ENCODE peak calls at places on chromosomes 5 and 9, in four cellular contexts. T is T-cell, W is NCI-H82, I is head of caudate nucleus. L is an unnamed sample.

GRCh38 chr5:122561209-122561608 is 213.7 kb upstream of the SNX2 start:
- DNase-seq in T (no peak), W (peak), I (no peak), L (no peak)

GRCh38 chr5:35815089-35815936 is 41.4 kb upstream of the IL7R start:
- DNase-seq in I (no peak), T (no peak), W (peak), L (no peak)

GRCh38 chr9:113578877-113579269 is 115.3 kb downstream of the RGS3 start:
- DNase-seq in T (peak), I (no peak), W (no peak), L (peak)

GRCh38 chr5:91079037-91079436 is 304.1 kb downstream of the ARRDC3 start:
- DNase-seq in I (no peak), T (no peak), W (no peak), L (no peak)

GRCh38 chr9:91771027-91771426 is 179.0 kb downstream of the ROR2 start:
- DNase-seq in W (peak), I (no peak), T (no peak), L (no peak)

GRCh38 chr9:92740015-92740408 is 24.6 kb downstream of the BICD2 start:
- DNase-seq in T (no peak), I (no peak), W (no peak), L (no peak)

GRCh38 chr5:176798094-176798876 is 12.1 kb upstream of the UNC5A start:
- DNase-seq in T (no peak), W (no peak), I (no peak), L (no peak)

GRCh38 chr5:180799194-180799593 is 3.4 kb downstream of the MGAT1 start:
- DNase-seq in W (peak), T (no peak), I (no peak), L (no peak)

GRCh38 chr5:98631311-98632054 is 142.0 kb upstream of the RGMB start:
- DNase-seq in T (no peak), W (no peak), I (no peak), L (no peak)

GRCh38 chr5:173025651-173026050 is 30.5 kb upstream of the CREBRF start:
- DNase-seq in I (no peak), W (no peak), T (no peak), L (no peak)

GRCh38 chr9:127926961-127927456 is 3.6 kb downstream of the PIP5KL1 start:
- DNase-seq in W (peak), T (no peak), I (no peak), L (no peak)

GRCh38 chr5:115349001-115349817 is 52.8 kb upstream of the CCDC112 start:
- DNase-seq in I (no peak), W (no peak), T (no peak), L (peak)

GRCh38 chr5:65163698-65164097 is 318.0 kb downstream of the ADAMTS6 start:
- DNase-seq in T (no peak), I (no peak), W (no peak), L (no peak)

GRCh38 chr5:150295172-150295611 is 5.6 kb upstream of the CAMK2A start:
- DNase-seq in T (no peak), W (no peak), I (no peak), L (peak)

GRCh38 chr5:40909233-40909632 is at the start of gene C7:
- DNase-seq in T (no peak), I (no peak), W (peak), L (no peak)

GRCh38 chr9:106916491-106917235 is 53.7 kb downstream of the ZNF462 start:
- DNase-seq in T (no peak), I (no peak), W (no peak), L (peak)

GRCh38 chr5:35247645-35248034 is 17.4 kb upstream of the PRLR start:
- DNase-seq in I (no peak), T (no peak), W (no peak), L (no peak)

GRCh38 chr5:60210810-60211209 is 317.3 kb upstream of the PDE4D start:
- DNase-seq in I (no peak), T (no peak), W (no peak), L (no peak)

GRCh38 chr9:126549246-126550006 is 64.3 kb upstream of the LMX1B start:
- DNase-seq in T (no peak), I (no peak), W (peak), L (no peak)

GRCh38 chr5:110094559-110094958 is 404.8 kb downstream of the MAN2A1 start:
- DNase-seq in I (no peak), T (no peak), W (no peak), L (no peak)

GRCh38 chr9:35771943-35772342 is 17.9 kb upstream of the MSMP start:
- DNase-seq in T (no peak), I (no peak), W (no peak), L (peak)

GRCh38 chr5:143182901-143183820 is 220.3 kb downstream of the NR3C1 start:
- DNase-seq in T (no peak), W (no peak), I (no peak), L (no peak)

GRCh38 chr5:124527220-124527991 is 219.0 kb downstream of the ZNF608 start:
- DNase-seq in I (no peak), T (no peak), W (no peak), L (no peak)

GRCh38 chr5:150113047-150113744 is 26.8 kb upstream of the CSF1R start:
- DNase-seq in I (no peak), T (no peak), W (no peak), L (peak)

GRCh38 chr9:134689320-134690181 is 47.9 kb downstream of the COL5A1 start:
- DNase-seq in T (no peak), W (peak), I (peak), L (no peak)